ENCODE peak calls at places on chromosome 11, in ten cellular contexts. M is DND-41, S is thoracic aorta, V is prostate gland, J is fibroblast of lung, A is cardiac muscle cell, T is stomach, Z is tibial artery, Y is OCI-LY7, R is upper lobe of right lung. H is an unnamed sample. For H3K4me1, the result is how much of the 10 kb centered on the place peaks cover.

GRCh38 chr11:2673250-2673610 is 26.6 kb downstream of the KCNQ1OT1 start:
- DNase-seq in M (no peak), S (no peak), V (no peak), J (no peak), A (no peak), T (peak), Z (peak), Y (no peak), R (no peak), H (no peak)

GRCh38 chr11:1052133-1053011 is 15.9 kb upstream of the MUC6 start:
- DNase-seq in M (no peak), S (no peak), V (no peak), J (no peak), A (no peak), T (no peak), Z (no peak), Y (no peak), R (peak), H (peak)

GRCh38 chr11:45511566-45511965 is 153.9 kb downstream of the CHST1 start:
- DNase-seq in M (no peak), S (no peak), V (no peak), J (no peak), A (no peak), T (no peak), Z (no peak), Y (no peak), R (no peak), H (no peak)

GRCh38 chr11:95849087-95849825 is 59.0 kb downstream of the CEP57 start:
- DNase-seq in M (peak), S (no peak), V (peak), J (peak), A (peak), T (peak), Z (peak), Y (peak), R (no peak), H (peak)

GRCh38 chr11:26599421-26599820 is 27.4 kb upstream of the MUC15 start:
- DNase-seq in M (no peak), S (no peak), V (no peak), J (peak), A (no peak), T (no peak), Z (no peak), Y (no peak), R (no peak), H (no peak)

GRCh38 chr11:102626686-102627085 is 1.6 kb upstream of the MMP20 start:
- DNase-seq in M (no peak), S (no peak), V (no peak), J (no peak), A (no peak), T (no peak), Z (no peak), Y (no peak), R (no peak), H (no peak)

GRCh38 chr11:34651551-34651950 is 30.7 kb downstream of the EHF start:
- DNase-seq in M (no peak), S (no peak), V (no peak), J (no peak), A (peak), T (no peak), Z (no peak), Y (no peak), R (no peak), H (no peak)

GRCh38 chr11:27913650-27914049 is 194.3 kb downstream of the KIF18A start:
- DNase-seq in M (no peak), S (no peak), V (no peak), J (peak), A (no peak), T (no peak), Z (no peak), Y (no peak), R (no peak), H (no peak)

GRCh38 chr11:76077575-76078150 is 128.6 kb downstream of the WNT11 start:
- DNase-seq in M (no peak), S (no peak), V (no peak), J (no peak), A (no peak), T (no peak), Z (no peak), Y (peak), R (no peak), H (no peak)

GRCh38 chr11:86743223-86744118 is 56.9 kb upstream of the PRSS23 start:
- DNase-seq in M (no peak), S (peak), V (no peak), J (peak), A (peak), T (peak), Z (peak), Y (no peak), R (no peak), H (peak)

GRCh38 chr11:33347490-33348125 is 90.4 kb downstream of the HIPK3 start:
- DNase-seq in M (no peak), S (no peak), V (no peak), J (no peak), A (no peak), T (no peak), Z (no peak), Y (no peak), R (no peak), H (no peak)

GRCh38 chr11:1782831-1783724 is 19.4 kb upstream of the CTSD start:
- DNase-seq in M (no peak), S (no peak), V (no peak), J (peak), A (no peak), T (no peak), Z (no peak), Y (no peak), R (no peak), H (no peak)

DNA sequence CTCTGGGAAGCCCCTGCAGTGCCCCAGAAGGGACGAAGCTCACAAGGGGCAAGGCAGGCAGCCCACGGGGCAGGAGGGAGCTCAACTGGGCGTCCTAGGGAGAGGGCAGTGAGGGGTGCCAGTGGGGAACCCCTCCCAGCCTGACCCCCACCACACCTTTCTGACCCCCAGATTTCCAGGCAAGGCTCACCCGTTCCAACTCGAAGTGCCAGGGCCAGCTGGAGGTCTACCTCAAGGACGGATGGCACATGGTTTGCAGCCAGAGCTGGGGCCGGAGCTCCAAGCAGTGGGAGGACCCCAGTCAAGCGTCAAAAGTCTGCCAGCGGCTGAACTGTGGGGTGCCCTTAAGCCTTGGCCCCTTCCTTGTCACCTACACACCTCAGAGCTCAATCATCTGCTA is 15.7 kb downstream of the CD5 start:
- DNase-seq in M (no peak), S (no peak), V (no peak), J (no peak), A (no peak), T (no peak), Z (no peak), Y (no peak), R (peak), H (no peak)
- H3K4me1 ChIP-seq in M (under half), S (under half), V (under half), J (under half), A (under half), T (under half), Z (under half), Y (under half), R (under half), H (under half)

DNA sequence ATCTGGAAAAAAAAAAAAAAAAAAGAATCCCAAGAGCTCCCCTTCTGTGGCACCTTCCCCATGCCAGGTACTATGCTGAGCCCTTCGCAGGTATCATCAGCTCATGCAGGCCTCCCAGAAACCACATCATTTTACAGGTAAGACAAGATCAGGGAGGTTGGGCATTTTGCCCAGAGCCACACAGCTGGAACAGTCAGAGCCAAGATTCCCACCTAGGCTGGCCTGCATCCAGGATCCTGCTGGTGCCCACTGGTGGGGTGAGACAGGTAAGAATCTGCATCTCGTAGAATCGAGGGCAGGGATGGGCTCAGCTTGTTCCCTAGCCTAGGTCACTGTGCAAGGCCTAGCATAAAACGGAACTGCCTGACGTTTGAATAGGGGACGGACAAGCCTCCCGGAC is 15.7 kb upstream of the MEN1 start:
- DNase-seq in M (no peak), S (no peak), V (no peak), J (no peak), A (no peak), T (no peak), Z (no peak), Y (no peak), R (no peak), H (no peak)
- TF ChIP-seq CTCF in M (no peak), S (no peak), V (no peak), J (no peak), A (no peak), T (no peak), Z (no peak), Y (no peak), R (no peak), H (no peak)

DNA sequence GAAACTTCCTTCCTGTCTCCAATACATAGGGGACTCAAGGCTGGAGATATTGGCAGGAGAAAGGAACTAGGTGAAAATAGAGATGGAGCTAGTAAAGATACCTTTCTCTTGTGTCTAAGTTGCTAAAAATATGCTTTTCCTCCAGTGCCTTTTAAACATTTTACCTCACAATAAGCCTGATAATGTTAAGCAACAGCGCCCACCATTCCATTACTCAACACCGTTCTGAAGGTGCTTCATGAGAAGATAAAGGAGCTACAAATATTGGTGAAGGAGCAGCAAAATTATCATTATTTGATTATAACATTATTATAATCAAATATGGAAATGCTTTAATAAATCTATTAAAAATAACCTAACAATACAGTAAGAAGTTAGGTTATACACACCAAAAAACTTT is 83.6 kb upstream of the BARX2 start:
- DNase-seq in M (no peak), S (no peak), V (no peak), J (no peak), A (no peak), T (no peak), Z (no peak), Y (no peak), R (no peak), H (no peak)
- H3K4me1 ChIP-seq in M (under half), S (under half), V (under half), J (under half), A (under half), T (under half), Z (under half), Y (under half), R (under half), H (under half)

DNA sequence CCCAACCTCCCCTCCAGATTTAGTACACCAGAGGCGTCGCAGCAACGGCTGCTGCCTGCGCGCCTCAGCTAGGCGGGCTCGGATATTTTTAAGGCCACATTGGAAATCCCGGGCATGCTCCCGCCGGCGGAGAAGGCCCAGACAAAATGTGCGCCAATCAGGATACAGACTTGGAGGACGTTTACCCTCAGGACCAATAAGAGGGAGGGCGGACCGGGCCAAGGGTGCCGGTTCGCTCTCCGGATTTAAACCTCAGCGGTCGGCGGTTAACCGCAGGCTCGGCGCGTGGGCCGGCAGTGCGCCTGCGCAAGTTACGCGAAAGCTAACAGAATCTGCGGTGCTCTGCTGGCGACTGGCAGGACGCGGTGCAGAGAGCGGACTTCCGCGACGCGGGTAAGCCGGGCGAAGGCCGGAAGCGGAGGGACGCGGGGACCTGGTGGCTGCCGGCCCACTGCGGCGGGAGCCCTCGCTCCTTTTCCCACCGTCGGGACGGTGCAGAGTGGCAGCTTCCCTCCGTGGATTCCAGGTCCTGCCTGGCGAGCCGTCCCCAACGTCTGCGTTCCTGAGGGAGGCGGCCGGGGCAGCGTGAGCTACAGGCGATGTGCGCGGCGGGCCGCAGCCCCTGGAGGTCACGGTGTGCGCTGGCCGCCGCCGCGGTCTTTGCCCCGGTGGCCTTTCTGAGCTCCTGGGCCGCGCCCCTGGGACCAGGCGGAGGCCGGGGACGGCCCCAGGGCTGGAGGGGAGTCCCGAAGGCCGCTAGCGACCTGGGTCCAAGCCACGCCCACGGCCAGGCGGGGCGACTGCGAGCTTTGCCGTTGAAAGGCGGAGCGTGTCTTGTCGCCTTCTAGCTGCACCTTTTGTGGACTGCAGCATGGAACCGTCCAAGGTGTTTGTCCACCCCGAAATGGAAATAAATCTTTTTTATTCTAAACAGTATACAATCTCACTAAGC is at the start of gene HYLS1:
- DNase-seq in M (peak), S (peak), V (peak), J (peak), A (peak), T (peak), Z (peak), Y (peak), R (peak), H (peak)
- TF ChIP-seq CTCF in M (peak), S (no peak), V (no peak), J (peak), A (peak), T (no peak), Z (peak), Y (peak), R (peak), H (no peak)

GRCh38 chr11:108965602-108966001 is 300.7 kb downstream of the DDX10 start:
- DNase-seq in M (no peak), S (no peak), V (no peak), J (peak), A (no peak), T (no peak), Z (no peak), Y (no peak), R (no peak), H (no peak)
- H3K4me1 ChIP-seq in M (under half), S (under half), V (under half), J (under half), A (under half), T (under half), Z (under half), Y (under half), R (under half), H (under half)

GRCh38 chr11:32288276-32288675 is 147.1 kb downstream of the WT1 start:
- DNase-seq in M (no peak), S (no peak), V (no peak), J (no peak), A (no peak), T (no peak), Z (no peak), Y (no peak), R (no peak), H (no peak)
- TF ChIP-seq CTCF in M (peak), S (no peak), V (no peak), J (no peak), A (no peak), T (no peak), Z (no peak), Y (peak), R (no peak), H (no peak)

GRCh38 chr11:93359396-93359795 is 28.9 kb downstream of the DEUP1 start:
- DNase-seq in M (no peak), S (no peak), V (peak), J (no peak), A (no peak), T (no peak), Z (no peak), Y (no peak), R (no peak), H (no peak)

GRCh38 chr11:93361435-93361834 is 30.9 kb downstream of the DEUP1 start:
- DNase-seq in M (no peak), S (no peak), V (no peak), J (no peak), A (no peak), T (no peak), Z (no peak), Y (no peak), R (no peak), H (no peak)
- H3K4me1 ChIP-seq in M (under half), S (under half), V (under half), J (under half), A (under half), T (under half), Z (under half), Y (under half), R (under half), H (under half)

GRCh38 chr11:109791337-109791736 is 301.9 kb upstream of the ZC3H12C start:
- DNase-seq in M (no peak), S (no peak), V (no peak), J (no peak), A (no peak), T (no peak), Z (no peak), Y (no peak), R (no peak), H (no peak)
- TF ChIP-seq CTCF in M (no peak), S (no peak), V (no peak), J (no peak), A (no peak), T (no peak), Z (no peak), Y (no peak), R (no peak), H (no peak)